ENCODE peak calls at places on chromosomes 13 and 19, in six cellular contexts. R is endodermal cell, L is neuronal stem cell, H is IMR-90, J is Karpas-422, X is GM23248. Q is an unnamed sample.

GRCh38 chr19:3075605-3076431 is 13.5 kb upstream of the TLE5 start:
- DNase-seq in J (peak; percentile 84), R (peak; percentile 91), X (peak; percentile 55), H (no peak), L (no peak), Q (peak; percentile 72)

GRCh38 chr13:30477346-30478235 is 11.9 kb upstream of the HMGB1 start:
- DNase-seq in R (peak; percentile 81), X (no peak), H (no peak), J (peak; percentile 57), L (no peak), Q (no peak)

GRCh38 chr13:100044936-100045335 is 44.0 kb upstream of the PCCA start:
- DNase-seq in X (no peak), H (no peak), L (no peak), J (no peak), R (no peak), Q (no peak)

GRCh38 chr13:20428666-20429644 is 96.7 kb downstream of the CRYL1 start:
- DNase-seq in R (no peak), J (no peak), H (peak; percentile 61), X (peak; percentile 66), L (no peak), Q (no peak)

GRCh38 chr19:30078381-30078910 is 136.4 kb downstream of the URI1 start:
- DNase-seq in X (no peak), H (no peak), L (no peak), R (no peak), J (no peak), Q (no peak)

GRCh38 chr19:9793051-9793591 is 24.6 kb upstream of the ZNF846 start:
- DNase-seq in H (peak; percentile 32), X (peak; percentile 76), L (no peak), R (no peak), J (no peak), Q (peak; percentile 69)

GRCh38 chr19:13099073-13099999 is 3.3 kb downstream of the LYL1 start:
- DNase-seq in H (no peak), J (no peak), L (no peak), X (no peak), R (peak; percentile 80), Q (no peak)

GRCh38 chr19:13615890-13616289 is 109.6 kb upstream of the CACNA1A start:
- DNase-seq in L (no peak), R (no peak), X (no peak), H (peak; percentile 61), J (no peak), Q (no peak)

GRCh38 chr13:21458457-21458815 is 667 bp downstream of the ZDHHC20 start:
- DNase-seq in X (peak; percentile 52), H (no peak), J (peak; percentile 85), R (peak; percentile 87), L (no peak), Q (peak; percentile 51)

GRCh38 chr19:8004723-8005513 is 523 bp downstream of the ELAVL1 start:
- DNase-seq in H (peak; percentile 21), X (peak; percentile 67), R (no peak), L (no peak), J (peak; percentile 70), Q (peak; percentile 78)

GRCh38 chr19:58555369-58555885 is 522 bp upstream of the CHMP2A start:
- DNase-seq in J (no peak), L (no peak), H (no peak), X (no peak), R (no peak), Q (no peak)

GRCh38 chr19:5680083-5680436 is 256 bp downstream of the MICOS13 start:
- DNase-seq in J (no peak), R (no peak), H (peak; percentile 21), X (peak; percentile 67), L (no peak), Q (peak; percentile 69)

GRCh38 chr13:35500071-35500595 is 23.6 kb upstream of the MAB21L1 start:
- DNase-seq in R (no peak), X (no peak), J (no peak), H (no peak), L (peak; percentile 77), Q (no peak)

GRCh38 chr19:11656535-11656934 is 59.3 kb downstream of the ZNF627 start:
- DNase-seq in X (no peak), H (no peak), L (no peak), J (no peak), R (no peak), Q (no peak)

GRCh38 chr13:44622259-44622658 is 46.1 kb upstream of the TSC22D1 start:
- DNase-seq in J (no peak), R (no peak), X (peak; percentile 30), L (no peak), H (no peak), Q (peak; percentile 39)

GRCh38 chr13:90336507-90336906 is 1011.0 kb upstream of the MIR17HG start:
- DNase-seq in H (no peak), L (no peak), R (no peak), J (no peak), X (no peak), Q (no peak)

GRCh38 chr13:20350819-20351218 is 118.7 kb upstream of the GJB6 start:
- DNase-seq in H (no peak), L (no peak), X (no peak), R (no peak), J (peak; percentile 5), Q (no peak)

GRCh38 chr13:40109324-40109958 is 454.0 kb downstream of the COG6 start:
- DNase-seq in J (no peak), X (peak; percentile 97), L (no peak), H (peak; percentile 73), R (no peak), Q (peak; percentile 50)

GRCh38 chr19:14440049-14440448 is 6.9 kb downstream of the PKN1 start:
- DNase-seq in X (no peak), R (no peak), L (no peak), H (no peak), J (peak; percentile 95), Q (no peak)

GRCh38 chr13:42405665-42406390 is 133.9 kb downstream of the AKAP11 start:
- DNase-seq in J (no peak), R (no peak), L (no peak), X (peak; percentile 44), H (peak; percentile 8), Q (peak; percentile 41)

GRCh38 chr13:59269476-59269875 is 894.3 kb downstream of the DIAPH3 start:
- DNase-seq in J (no peak), R (no peak), H (peak; percentile 72), X (peak; percentile 5), L (no peak), Q (peak; percentile 2)

GRCh38 chr19:35207391-35207871 is 21.1 kb downstream of the FAM187B start:
- DNase-seq in L (no peak), J (no peak), R (no peak), X (no peak), H (no peak), Q (no peak)

GRCh38 chr19:13974073-13974472 is 21.8 kb downstream of the DCAF15 start:
- DNase-seq in H (no peak), L (peak; percentile 35), J (peak; percentile 94), X (no peak), R (peak; percentile 94), Q (no peak)

GRCh38 chr13:73075546-73075945 is 16.7 kb downstream of the KLF5 start:
- DNase-seq in H (no peak), X (no peak), L (no peak), R (peak; percentile 92), J (no peak), Q (no peak)
- H3K4me1 ChIP-seq in H (peaks cover 15% of the 10 kb centered on the region), X (no peaks in the 10 kb centered on the region), L (peaks cover 4% of the 10 kb centered on the region), R (peaks cover 9% of the 10 kb centered on the region), J (no peaks in the 10 kb centered on the region), Q (no peaks in the 10 kb centered on the region)

GRCh38 chr13:52851153-52851962 is 2.9 kb upstream of the PCDH8 start:
- DNase-seq in L (peak; percentile 88), R (peak; percentile 91), J (no peak), X (peak; percentile 59), H (no peak), Q (peak; percentile 60)

GRCh38 chr13:52848455-52849190 is at the start of gene PCDH8:
- DNase-seq in X (peak; percentile 6), J (no peak), H (no peak), L (peak; percentile 79), R (peak; percentile 97), Q (no peak)

GRCh38 chr13:52849727-52850395 is 1.4 kb upstream of the PCDH8 start:
- DNase-seq in X (no peak), J (no peak), H (no peak), L (no peak), R (peak; percentile 61), Q (no peak)

GRCh38 chr13:52852444-52852843 is 4.0 kb upstream of the PCDH8 start:
- DNase-seq in L (no peak), J (no peak), R (no peak), H (no peak), X (no peak), Q (no peak)

DNA sequence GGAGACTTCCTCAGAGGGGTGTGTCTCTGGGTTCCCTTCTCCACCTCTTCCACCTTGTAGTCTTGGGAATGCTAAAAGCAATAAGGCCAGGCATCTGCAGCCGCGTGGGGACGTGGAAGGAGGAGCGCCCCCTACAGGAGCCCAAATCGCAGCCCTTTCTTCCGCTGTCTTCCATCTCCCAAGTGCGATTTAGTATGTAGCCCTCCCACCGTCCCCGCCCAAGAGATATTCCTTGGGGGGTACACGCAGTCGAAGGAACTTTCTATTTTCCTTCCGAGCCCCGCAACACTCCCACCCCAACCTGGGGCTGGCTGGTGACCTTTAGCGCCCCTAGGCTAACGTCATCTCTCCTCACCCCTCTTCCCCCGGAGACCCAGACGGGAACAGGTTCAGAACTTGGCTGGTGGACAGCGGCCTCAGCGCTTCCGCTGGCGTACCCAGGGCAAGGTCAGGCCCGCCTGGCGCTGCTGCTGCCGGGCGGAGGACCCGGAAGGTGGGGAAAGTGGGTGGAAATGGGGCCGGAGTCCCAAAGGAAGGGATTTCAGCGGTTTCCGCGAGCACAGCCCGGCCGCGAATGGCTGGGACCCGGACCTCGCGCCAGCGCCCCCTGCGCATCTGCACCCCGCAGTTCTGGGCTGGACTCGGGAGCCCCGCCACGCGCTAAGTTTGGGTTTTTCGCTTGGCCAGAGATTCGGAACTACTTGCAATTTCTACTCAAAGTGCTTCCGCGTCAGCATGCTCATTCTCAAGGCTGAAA is 2.1 kb upstream of the PCDH8 start:
- DNase-seq in R (peak; percentile 97), L (peak; percentile 87), H (peak; percentile 7), J (no peak), X (peak; percentile 80), Q (peak; percentile 76)
- H3K9ac ChIP-seq in R (peak overlapping the region; percentile 44), L (peak overlapping the region; percentile 73), H (no peak overlapping the region), J (no peak overlapping the region), X (peak overlapping the region; percentile 60), Q (peak overlapping the region; percentile 84)

DNA sequence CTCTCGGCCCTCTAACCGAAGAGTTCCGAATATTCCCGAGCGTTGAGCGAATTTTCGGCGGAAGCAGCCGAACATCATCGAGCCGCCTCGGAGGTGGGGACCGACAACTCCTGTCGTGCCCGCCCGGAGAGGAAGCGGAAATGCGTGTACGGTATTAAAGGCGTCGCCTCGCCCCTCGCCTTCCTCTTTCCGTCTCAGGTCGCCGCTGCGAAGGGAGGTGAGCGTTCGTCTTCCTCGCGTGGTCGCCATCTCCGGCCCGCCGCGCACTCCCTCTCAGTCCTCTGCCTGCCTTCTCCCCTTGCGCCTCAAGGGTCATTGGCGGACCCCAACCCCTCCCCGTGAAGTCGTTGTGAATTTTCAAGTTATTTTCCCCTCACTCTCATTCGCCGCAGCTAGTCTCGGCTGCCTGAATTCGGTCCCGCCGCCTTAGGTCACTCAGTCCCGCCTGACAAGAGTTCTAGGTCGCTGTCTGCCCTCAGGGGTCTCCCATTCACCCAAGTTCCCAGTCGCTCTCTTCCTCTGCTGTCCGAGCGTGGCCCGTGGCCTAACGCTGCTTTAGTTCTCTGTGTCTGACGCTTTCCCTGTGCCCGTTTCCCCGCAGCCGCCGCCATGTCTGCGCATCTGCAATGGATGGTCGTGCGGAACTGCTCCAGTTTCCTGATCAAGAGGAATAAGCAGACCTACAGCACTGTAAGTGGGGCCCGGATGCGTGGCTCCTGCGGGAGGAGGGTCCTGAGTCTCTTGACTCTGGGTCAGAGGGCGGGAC is at the start of gene RPL28:
- DNase-seq in L (peak; percentile 99), R (peak; percentile 99), J (peak; percentile 100), H (peak; percentile 97), X (peak; percentile 99), Q (peak; percentile 100)
- H3K4me3 ChIP-seq in L (peak within 1 kb of the TSS; percentile 89), R (peak within 1 kb of the TSS; percentile 99), J (peak within 1 kb of the TSS; percentile 99), H (peak within 1 kb of the TSS; percentile 74), X (peak within 1 kb of the TSS; percentile 94), Q (peak within 1 kb of the TSS; percentile 92)

GRCh38 chr13:77022341-77022740 is 4.6 kb downstream of the FBXL3 start:
- DNase-seq in J (no peak), R (no peak), H (peak; percentile 43), L (no peak), X (peak; percentile 63), Q (peak; percentile 55)
- H3K4me1 ChIP-seq in J (peaks cover 58% of the 10 kb centered on the region), R (no peaks in the 10 kb centered on the region), H (peaks cover 18% of the 10 kb centered on the region), L (peaks cover 3% of the 10 kb centered on the region), X (peaks cover 59% of the 10 kb centered on the region), Q (peaks cover 64% of the 10 kb centered on the region)

Q was measured in adipocyte.